ENCODE peak calls at places on chromosomes 6 and 20, in nine cellular contexts. One of them, this sample, is unnamed.

GRCh38 chr6:162710438-162710837 is 17.1 kb downstream of the PRKN start:
- DNase-seq in esophagus squamous epithelium: no peak
- DNase-seq in psoas muscle: no peak
- DNase-seq in fibroblast of lung: no peak
- DNase-seq in nephron progenitor cell: no peak
- DNase-seq in body of pancreas: no peak
- DNase-seq in ascending aorta: no peak
- DNase-seq in neural crest cell: no peak
- DNase-seq in testis: no peak
- DNase-seq in this sample: no peak

GRCh38 chr6:3664641-3665041 is 86.9 kb downstream of the PXDC1 start:
- DNase-seq in psoas muscle: no peak
- DNase-seq in neural crest cell: no peak
- DNase-seq in nephron progenitor cell: peak; percentile 23
- DNase-seq in testis: no peak
- DNase-seq in ascending aorta: no peak
- DNase-seq in fibroblast of lung: no peak
- DNase-seq in esophagus squamous epithelium: no peak
- DNase-seq in body of pancreas: no peak
- DNase-seq in this sample: no peak

GRCh38 chr20:41045680-41046079 is 17.1 kb downstream of the TOP1 start:
- DNase-seq in esophagus squamous epithelium: no peak
- DNase-seq in body of pancreas: no peak
- DNase-seq in ascending aorta: no peak
- DNase-seq in nephron progenitor cell: no peak
- DNase-seq in testis: no peak
- DNase-seq in neural crest cell: no peak
- DNase-seq in fibroblast of lung: no peak
- DNase-seq in psoas muscle: no peak
- DNase-seq in this sample: no peak

GRCh38 chr6:3383525-3383924 is 73.3 kb downstream of the SLC22A23 start:
- DNase-seq in body of pancreas: peak; percentile 68
- DNase-seq in testis: no peak
- DNase-seq in psoas muscle: no peak
- DNase-seq in fibroblast of lung: peak; percentile 41
- DNase-seq in esophagus squamous epithelium: no peak
- DNase-seq in nephron progenitor cell: no peak
- DNase-seq in ascending aorta: no peak
- DNase-seq in neural crest cell: no peak
- DNase-seq in this sample: no peak

GRCh38 chr6:143700684-143701342 is 23.0 kb downstream of the PHACTR2 start:
- DNase-seq in nephron progenitor cell: no peak
- DNase-seq in testis: no peak
- DNase-seq in esophagus squamous epithelium: no peak
- DNase-seq in fibroblast of lung: peak; percentile 86
- DNase-seq in psoas muscle: no peak
- DNase-seq in body of pancreas: no peak
- DNase-seq in ascending aorta: no peak
- DNase-seq in neural crest cell: no peak
- DNase-seq in this sample: no peak

GRCh38 chr20:58854638-58855471 is 2.3 kb downstream of the GNAS start:
- DNase-seq in psoas muscle: no peak
- DNase-seq in body of pancreas: no peak
- DNase-seq in ascending aorta: no peak
- DNase-seq in esophagus squamous epithelium: no peak
- DNase-seq in nephron progenitor cell: peak; percentile 42
- DNase-seq in testis: no peak
- DNase-seq in fibroblast of lung: no peak
- DNase-seq in neural crest cell: no peak
- DNase-seq in this sample: peak; percentile 24

GRCh38 chr6:39301606-39302005 is 12.6 kb downstream of the KCNK17 start:
- DNase-seq in ascending aorta: no peak
- DNase-seq in body of pancreas: no peak
- DNase-seq in neural crest cell: peak; percentile 6
- DNase-seq in nephron progenitor cell: peak; percentile 45
- DNase-seq in fibroblast of lung: no peak
- DNase-seq in esophagus squamous epithelium: no peak
- DNase-seq in psoas muscle: no peak
- DNase-seq in testis: no peak
- DNase-seq in this sample: no peak

GRCh38 chr6:39335780-39336541 is 13.5 kb upstream of the KCNK16 start:
- DNase-seq in psoas muscle: no peak
- DNase-seq in ascending aorta: no peak
- DNase-seq in nephron progenitor cell: no peak
- DNase-seq in neural crest cell: no peak
- DNase-seq in body of pancreas: no peak
- DNase-seq in testis: no peak
- DNase-seq in esophagus squamous epithelium: no peak
- DNase-seq in fibroblast of lung: peak; percentile 2
- DNase-seq in this sample: no peak

GRCh38 chr20:14189794-14190402 is 147.5 kb downstream of the FLRT3 start:
- DNase-seq in body of pancreas: no peak
- DNase-seq in esophagus squamous epithelium: no peak
- DNase-seq in fibroblast of lung: peak; percentile 69
- DNase-seq in ascending aorta: no peak
- DNase-seq in nephron progenitor cell: no peak
- DNase-seq in neural crest cell: no peak
- DNase-seq in testis: no peak
- DNase-seq in psoas muscle: no peak
- DNase-seq in this sample: no peak

GRCh38 chr6:37807656-37808055 is 11.9 kb upstream of the ZFAND3 start:
- DNase-seq in nephron progenitor cell: peak; percentile 20
- DNase-seq in testis: peak; percentile 70
- DNase-seq in body of pancreas: peak; percentile 26
- DNase-seq in psoas muscle: peak; percentile 35
- DNase-seq in ascending aorta: no peak
- DNase-seq in fibroblast of lung: no peak
- DNase-seq in neural crest cell: no peak
- DNase-seq in esophagus squamous epithelium: no peak
- DNase-seq in this sample: no peak

GRCh38 chr6:156013155-156013554 is 557.5 kb upstream of the NOX3 start:
- DNase-seq in neural crest cell: no peak
- DNase-seq in nephron progenitor cell: no peak
- DNase-seq in testis: no peak
- DNase-seq in esophagus squamous epithelium: no peak
- DNase-seq in ascending aorta: no peak
- DNase-seq in body of pancreas: no peak
- DNase-seq in fibroblast of lung: no peak
- DNase-seq in psoas muscle: no peak
- DNase-seq in this sample: no peak

GRCh38 chr20:57783196-57783595 is 73.4 kb upstream of the PMEPA1 start:
- DNase-seq in neural crest cell: no peak
- DNase-seq in psoas muscle: no peak
- DNase-seq in ascending aorta: no peak
- DNase-seq in fibroblast of lung: no peak
- DNase-seq in testis: no peak
- DNase-seq in esophagus squamous epithelium: no peak
- DNase-seq in body of pancreas: no peak
- DNase-seq in nephron progenitor cell: no peak
- DNase-seq in this sample: no peak

GRCh38 chr6:7108196-7108963 is 619 bp downstream of the RREB1 start:
- DNase-seq in body of pancreas: peak; percentile 59
- DNase-seq in neural crest cell: peak; percentile 38
- DNase-seq in nephron progenitor cell: peak; percentile 68
- DNase-seq in ascending aorta: no peak
- DNase-seq in esophagus squamous epithelium: no peak
- DNase-seq in psoas muscle: peak; percentile 66
- DNase-seq in fibroblast of lung: peak; percentile 47
- DNase-seq in testis: peak; percentile 67
- DNase-seq in this sample: peak; percentile 57

GRCh38 chr20:37804584-37805566 is 98.1 kb upstream of the VSTM2L start:
- DNase-seq in psoas muscle: no peak
- DNase-seq in body of pancreas: peak; percentile 21
- DNase-seq in nephron progenitor cell: no peak
- DNase-seq in testis: peak; percentile 29
- DNase-seq in neural crest cell: no peak
- DNase-seq in fibroblast of lung: no peak
- DNase-seq in ascending aorta: no peak
- DNase-seq in esophagus squamous epithelium: peak; percentile 3
- DNase-seq in this sample: peak; percentile 56

GRCh38 chr6:131937703-131938631 is 13.2 kb downstream of the CCN2 start:
- DNase-seq in testis: no peak
- DNase-seq in body of pancreas: peak; percentile 25
- DNase-seq in neural crest cell: no peak
- DNase-seq in psoas muscle: no peak
- DNase-seq in esophagus squamous epithelium: no peak
- DNase-seq in fibroblast of lung: peak; percentile 93
- DNase-seq in nephron progenitor cell: no peak
- DNase-seq in ascending aorta: no peak
- DNase-seq in this sample: no peak

GRCh38 chr20:50034567-50035170 is 51.9 kb downstream of the SNAI1 start:
- DNase-seq in body of pancreas: no peak
- DNase-seq in testis: no peak
- DNase-seq in fibroblast of lung: no peak
- DNase-seq in psoas muscle: no peak
- DNase-seq in ascending aorta: peak; percentile 65
- DNase-seq in neural crest cell: no peak
- DNase-seq in esophagus squamous epithelium: no peak
- DNase-seq in nephron progenitor cell: no peak
- DNase-seq in this sample: no peak

GRCh38 chr20:50900261-50900660 is 31.0 kb downstream of the ADNP start:
- DNase-seq in ascending aorta: no peak
- DNase-seq in body of pancreas: no peak
- DNase-seq in fibroblast of lung: no peak
- DNase-seq in psoas muscle: no peak
- DNase-seq in testis: no peak
- DNase-seq in neural crest cell: no peak
- DNase-seq in nephron progenitor cell: no peak
- DNase-seq in esophagus squamous epithelium: no peak
- DNase-seq in this sample: no peak

GRCh38 chr20:59751075-59751711 is 146.9 kb downstream of the PHACTR3 start:
- DNase-seq in fibroblast of lung: peak; percentile 29
- DNase-seq in testis: peak; percentile 84
- DNase-seq in esophagus squamous epithelium: no peak
- DNase-seq in psoas muscle: peak; percentile 65
- DNase-seq in nephron progenitor cell: peak; percentile 77
- DNase-seq in body of pancreas: peak; percentile 64
- DNase-seq in neural crest cell: peak; percentile 81
- DNase-seq in ascending aorta: no peak
- DNase-seq in this sample: no peak

GRCh38 chr6:74557236-74557635 is 648.6 kb downstream of the COL12A1 start:
- DNase-seq in testis: no peak
- DNase-seq in ascending aorta: no peak
- DNase-seq in esophagus squamous epithelium: no peak
- DNase-seq in fibroblast of lung: no peak
- DNase-seq in body of pancreas: no peak
- DNase-seq in neural crest cell: no peak
- DNase-seq in nephron progenitor cell: no peak
- DNase-seq in psoas muscle: no peak
- DNase-seq in this sample: no peak

GRCh38 chr20:39946053-39946810 is 742.8 kb downstream of the MAFB start:
- DNase-seq in fibroblast of lung: no peak
- DNase-seq in esophagus squamous epithelium: no peak
- DNase-seq in body of pancreas: no peak
- DNase-seq in psoas muscle: no peak
- DNase-seq in testis: no peak
- DNase-seq in nephron progenitor cell: no peak
- DNase-seq in ascending aorta: no peak
- DNase-seq in neural crest cell: no peak
- DNase-seq in this sample: no peak

GRCh38 chr6:105346052-105346451 is 56.8 kb downstream of the PREP start:
- DNase-seq in psoas muscle: no peak
- DNase-seq in testis: no peak
- DNase-seq in fibroblast of lung: peak; percentile 65
- DNase-seq in nephron progenitor cell: no peak
- DNase-seq in esophagus squamous epithelium: no peak
- DNase-seq in neural crest cell: no peak
- DNase-seq in body of pancreas: no peak
- DNase-seq in ascending aorta: no peak
- DNase-seq in this sample: no peak

GRCh38 chr6:72890233-72890632 is 268.4 kb downstream of the KCNQ5 start:
- DNase-seq in neural crest cell: no peak
- DNase-seq in testis: no peak
- DNase-seq in ascending aorta: no peak
- DNase-seq in body of pancreas: no peak
- DNase-seq in esophagus squamous epithelium: no peak
- DNase-seq in nephron progenitor cell: no peak
- DNase-seq in psoas muscle: no peak
- DNase-seq in fibroblast of lung: no peak
- DNase-seq in this sample: no peak

GRCh38 chr6:32967151-32968091 is 973 bp upstream of the BRD2 start:
- DNase-seq in nephron progenitor cell: no peak
- DNase-seq in fibroblast of lung: peak; percentile 61
- DNase-seq in neural crest cell: no peak
- DNase-seq in ascending aorta: no peak
- DNase-seq in esophagus squamous epithelium: no peak
- DNase-seq in testis: no peak
- DNase-seq in psoas muscle: no peak
- DNase-seq in body of pancreas: peak; percentile 62
- DNase-seq in this sample: no peak
- TF ChIP-seq CTCF in nephron progenitor cell: peak; percentile 36
- TF ChIP-seq CTCF in fibroblast of lung: peak; percentile 62
- TF ChIP-seq CTCF in neural crest cell: peak; percentile 63
- TF ChIP-seq CTCF in ascending aorta: peak; percentile 42
- TF ChIP-seq CTCF in esophagus squamous epithelium: peak; percentile 20
- TF ChIP-seq CTCF in testis: peak; percentile 30
- TF ChIP-seq CTCF in psoas muscle: peak; percentile 46
- TF ChIP-seq CTCF in body of pancreas: no peak
- TF ChIP-seq CTCF in this sample: no peak

DNA sequence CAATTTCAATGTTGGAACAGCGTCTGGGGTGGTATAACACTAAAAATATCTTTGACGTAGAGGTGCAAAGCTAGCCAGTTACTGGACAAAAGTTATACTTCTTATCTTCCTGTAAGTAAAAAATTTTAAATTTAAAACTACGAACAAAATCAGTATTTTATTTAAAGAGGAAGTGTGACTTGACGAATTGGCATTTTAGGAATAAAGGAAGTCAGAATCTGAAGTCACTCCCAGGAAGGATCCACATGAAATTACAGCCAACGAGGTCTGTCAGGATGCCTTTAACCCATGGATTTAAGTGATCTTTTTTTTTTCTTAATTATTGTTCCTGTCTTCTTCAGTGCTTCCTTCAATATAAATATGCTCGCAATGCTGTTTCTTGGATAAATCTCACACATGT is 27.2 kb upstream of the SNX9 start:
- DNase-seq in nephron progenitor cell: no peak
- DNase-seq in ascending aorta: no peak
- DNase-seq in neural crest cell: no peak
- DNase-seq in esophagus squamous epithelium: no peak
- DNase-seq in body of pancreas: no peak
- DNase-seq in psoas muscle: no peak
- DNase-seq in fibroblast of lung: no peak
- DNase-seq in testis: no peak
- DNase-seq in this sample: no peak
- TF ChIP-seq CTCF in nephron progenitor cell: no peak
- TF ChIP-seq CTCF in ascending aorta: no peak
- TF ChIP-seq CTCF in neural crest cell: no peak
- TF ChIP-seq CTCF in esophagus squamous epithelium: no peak
- TF ChIP-seq CTCF in body of pancreas: no peak
- TF ChIP-seq CTCF in psoas muscle: no peak
- TF ChIP-seq CTCF in fibroblast of lung: no peak
- TF ChIP-seq CTCF in testis: no peak
- TF ChIP-seq CTCF in this sample: no peak

GRCh38 chr20:9608639-9609440 is 94.5 kb downstream of the LAMP5 start:
- DNase-seq in ascending aorta: no peak
- DNase-seq in neural crest cell: no peak
- DNase-seq in body of pancreas: no peak
- DNase-seq in esophagus squamous epithelium: no peak
- DNase-seq in fibroblast of lung: no peak
- DNase-seq in testis: no peak
- DNase-seq in nephron progenitor cell: no peak
- DNase-seq in psoas muscle: no peak
- DNase-seq in this sample: no peak
- TF ChIP-seq CTCF in ascending aorta: no peak
- TF ChIP-seq CTCF in neural crest cell: no peak
- TF ChIP-seq CTCF in body of pancreas: no peak
- TF ChIP-seq CTCF in esophagus squamous epithelium: no peak
- TF ChIP-seq CTCF in fibroblast of lung: no peak
- TF ChIP-seq CTCF in testis: no peak
- TF ChIP-seq CTCF in nephron progenitor cell: no peak
- TF ChIP-seq CTCF in psoas muscle: no peak
- TF ChIP-seq CTCF in this sample: no peak

GRCh38 chr6:79048611-79049010 is 29.4 kb downstream of the PHIP start:
- DNase-seq in nephron progenitor cell: no peak
- DNase-seq in ascending aorta: no peak
- DNase-seq in neural crest cell: peak; percentile 8
- DNase-seq in body of pancreas: no peak
- DNase-seq in psoas muscle: no peak
- DNase-seq in fibroblast of lung: peak; percentile 47
- DNase-seq in testis: no peak
- DNase-seq in esophagus squamous epithelium: no peak
- DNase-seq in this sample: no peak
- TF ChIP-seq CTCF in nephron progenitor cell: peak; percentile 29
- TF ChIP-seq CTCF in ascending aorta: no peak
- TF ChIP-seq CTCF in neural crest cell: peak; percentile 66
- TF ChIP-seq CTCF in body of pancreas: no peak
- TF ChIP-seq CTCF in psoas muscle: peak; percentile 30
- TF ChIP-seq CTCF in fibroblast of lung: peak; percentile 68
- TF ChIP-seq CTCF in testis: no peak
- TF ChIP-seq CTCF in esophagus squamous epithelium: no peak
- TF ChIP-seq CTCF in this sample: no peak